ENCODE peak calls at places on chromosomes 2 and 18, in four cellular contexts. L, Q, W and N are unnamed samples.

GRCh38 chr2:10774394-10774793 is 38.2 kb downstream of the PDIA6 start:
- DNase-seq in L (no peak), Q (no peak), W (no peak), N (no peak)

GRCh38 chr2:135590594-135591290 is 59.5 kb downstream of the R3HDM1 start:
- DNase-seq in L (no peak), Q (no peak), W (no peak), N (no peak)

GRCh38 chr2:220434365-220434764 is 806.9 kb downstream of the SLC4A3 start:
- DNase-seq in L (no peak), Q (no peak), W (no peak), N (no peak)

GRCh38 chr18:37604032-37604431 is 38.4 kb upstream of the CELF4 start:
- DNase-seq in L (peak; percentile 21), Q (no peak), W (no peak), N (no peak)

GRCh38 chr2:231677632-231678104 is 30.7 kb upstream of the PTMA start:
- DNase-seq in L (peak; percentile 97), Q (no peak), W (peak; percentile 96), N (peak; percentile 85)

GRCh38 chr2:176056411-176056810 is 27.4 kb downstream of the EVX2 start:
- DNase-seq in L (no peak), Q (no peak), W (no peak), N (no peak)

GRCh38 chr2:229169751-229170150 is 101.3 kb downstream of the PID1 start:
- DNase-seq in L (no peak), Q (no peak), W (no peak), N (no peak)

GRCh38 chr18:42192251-42193248 is 237.5 kb downstream of the PIK3C3 start:
- DNase-seq in L (no peak), Q (no peak), W (no peak), N (no peak)

GRCh38 chr2:129483366-129483765 is 496.1 kb upstream of the RAB6C start:
- DNase-seq in L (peak; percentile 69), Q (no peak), W (no peak), N (no peak)

GRCh38 chr2:173136067-173136466 is 60.4 kb downstream of the MAP3K20 start:
- DNase-seq in L (no peak), Q (no peak), W (no peak), N (no peak)

GRCh38 chr2:196697825-196698224 is 58.3 kb downstream of the CCDC150 start:
- DNase-seq in L (no peak), Q (no peak), W (no peak), N (no peak)

GRCh38 chr2:31337860-31338259 is 76.7 kb downstream of the XDH start:
- DNase-seq in L (no peak), Q (no peak), W (no peak), N (no peak)

GRCh38 chr18:69365658-69366057 is 35.0 kb upstream of the DOK6 start:
- DNase-seq in L (no peak), Q (no peak), W (no peak), N (no peak)

GRCh38 chr2:33034784-33035183 is 88.0 kb downstream of the LTBP1 start:
- DNase-seq in L (no peak), Q (no peak), W (no peak), N (no peak)

GRCh38 chr2:212299333-212299732 is 239.3 kb downstream of the ERBB4 start:
- DNase-seq in L (no peak), Q (no peak), W (no peak), N (no peak)

GRCh38 chr2:200652158-200652557 is 66.3 kb downstream of the AOX1 start:
- DNase-seq in L (no peak), Q (no peak), W (no peak), N (no peak)

GRCh38 chr2:118430510-118431187 is 342.4 kb downstream of the INSIG2 start:
- DNase-seq in L (no peak), Q (no peak), W (no peak), N (no peak)

GRCh38 chr2:46082531-46083485 is 214.4 kb upstream of the EPAS1 start:
- DNase-seq in L (no peak), Q (no peak), W (peak; percentile 56), N (no peak)

GRCh38 chr18:54127759-54128378 is 96.6 kb downstream of the MBD2 start:
- DNase-seq in L (no peak), Q (no peak), W (no peak), N (no peak)

GRCh38 chr2:211745295-211746097 is 793.1 kb downstream of the ERBB4 start:
- DNase-seq in L (no peak), Q (no peak), W (peak; percentile 62), N (no peak)

GRCh38 chr2:218648473-218649100 is 10.8 kb downstream of the ZNF142 start:
- DNase-seq in L (no peak), Q (peak; percentile 38), W (peak; percentile 74), N (no peak)

GRCh38 chr2:225091336-225091735 is 49.1 kb upstream of the DOCK10 start:
- DNase-seq in L (no peak), Q (no peak), W (no peak), N (no peak)

GRCh38 chr18:55095579-55095978 is 136.3 kb upstream of the CCDC68 start:
- DNase-seq in L (no peak), Q (no peak), W (no peak), N (no peak)

GRCh38 chr18:45652703-45653490 is 37.6 kb downstream of the SLC14A2 start:
- DNase-seq in L (no peak), Q (no peak), W (no peak), N (no peak)

GRCh38 chr2:189024861-189025618 is 50.9 kb downstream of the COL3A1 start:
- DNase-seq in L (no peak), Q (no peak), W (no peak), N (no peak)

GRCh38 chr2:84694088-84694622 is 177.9 kb downstream of the DNAH6 start:
- DNase-seq in L (no peak), Q (no peak), W (no peak), N (no peak)

GRCh38 chr2:85704800-85705679 is 10.9 kb downstream of the GNLY start:
- DNase-seq in L (peak; percentile 74), Q (no peak), W (no peak), N (no peak)

GRCh38 chr2:1807167-1807566 is 62.9 kb upstream of the PXDN start:
- DNase-seq in L (no peak), Q (no peak), W (no peak), N (no peak)

GRCh38 chr2:10359731-10360329 is 57.1 kb downstream of the HPCAL1 start:
- DNase-seq in L (no peak), Q (no peak), W (no peak), N (no peak)

GRCh38 chr18:4016391-4017049 is 438.6 kb downstream of the DLGAP1 start:
- DNase-seq in L (no peak), Q (no peak), W (no peak), N (no peak)

GRCh38 chr2:892892-893291 is 57.8 kb upstream of the SNTG2 start:
- DNase-seq in L (no peak), Q (no peak), W (no peak), N (no peak)

GRCh38 chr2:25233916-25234610 is 65.7 kb upstream of the POMC start:
- DNase-seq in L (no peak), Q (no peak), W (no peak), N (no peak)

GRCh38 chr18:8176554-8176953 is 432.7 kb upstream of the RAB12 start:
- DNase-seq in L (no peak), Q (no peak), W (no peak), N (no peak)

GRCh38 chr2:8525582-8526402 is 156.1 kb upstream of the ID2 start:
- DNase-seq in L (peak; percentile 91), Q (peak; percentile 86), W (peak; percentile 90), N (no peak)
- TF ChIP-seq CTCF in L (no peak), Q (peak; percentile 42), W (peak; percentile 33), N (no peak)

GRCh38 chr2:145010635-145011034 is 490.7 kb upstream of the ZEB2 start:
- DNase-seq in L (no peak), Q (no peak), W (no peak), N (no peak)

GRCh38 chr2:145007673-145008263 is 487.8 kb upstream of the ZEB2 start:
- DNase-seq in L (no peak), Q (no peak), W (no peak), N (no peak)

GRCh38 chr2:145002624-145003023 is 482.7 kb upstream of the ZEB2 start:
- DNase-seq in L (no peak), Q (no peak), W (no peak), N (no peak)

GRCh38 chr2:145012214-145012670 is 492.3 kb upstream of the ZEB2 start:
- DNase-seq in L (no peak), Q (no peak), W (no peak), N (no peak)

DNA sequence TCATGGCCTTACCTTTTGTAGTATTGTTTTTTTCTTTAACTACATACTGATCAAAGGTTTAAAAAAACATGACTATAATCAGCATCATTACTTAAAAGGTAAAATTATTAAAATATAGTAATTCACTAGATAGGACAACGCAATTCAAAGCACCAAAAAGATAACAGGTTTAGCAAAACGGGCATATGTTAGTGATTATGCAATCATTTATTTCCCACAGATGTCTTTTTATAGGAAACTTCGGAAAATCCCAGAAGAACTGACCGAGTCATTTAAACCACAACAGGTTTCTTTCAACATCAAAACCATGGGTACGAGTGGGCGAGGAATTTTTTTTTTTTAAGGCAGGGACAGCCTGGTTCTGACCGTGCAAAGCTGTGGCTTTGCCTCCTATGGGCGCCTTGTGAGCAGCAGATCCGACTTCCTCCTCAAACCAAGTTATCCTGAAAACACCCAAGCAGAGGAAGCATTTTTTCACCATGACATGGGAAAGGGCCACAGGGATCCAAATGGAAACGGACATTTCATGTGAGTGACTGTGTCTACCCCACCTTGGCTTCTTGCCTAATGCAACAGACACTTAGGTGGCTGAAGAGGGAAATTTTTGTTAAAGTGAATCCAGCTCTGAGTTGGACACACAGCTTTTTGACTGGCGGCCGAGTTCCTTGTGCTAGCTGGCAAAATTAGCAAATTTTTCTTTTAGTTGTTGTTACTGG is 487.2 kb upstream of the ZEB2 start:
- DNase-seq in L (peak; percentile 82), Q (no peak), W (no peak), N (no peak)
- TF ChIP-seq CTCF in L (no peak), Q (no peak), W (no peak), N (no peak)

GRCh38 chr2:241065355-241065803 is 36.7 kb downstream of the MTERF4 start:
- DNase-seq in L (peak; percentile 80), Q (peak; percentile 75), W (no peak), N (no peak)

GRCh38 chr2:241066171-241066892 is 35.8 kb downstream of the MTERF4 start:
- DNase-seq in L (peak; percentile 76), Q (peak; percentile 53), W (no peak), N (no peak)

GRCh38 chr2:241067501-241068135 is 34.5 kb downstream of the MTERF4 start:
- DNase-seq in L (peak; percentile 70), Q (peak; percentile 67), W (no peak), N (no peak)

GRCh38 chr2:241068136-241068941 is 33.7 kb downstream of the MTERF4 start:
- DNase-seq in L (peak; percentile 77), Q (peak; percentile 46), W (no peak), N (no peak)

DNA sequence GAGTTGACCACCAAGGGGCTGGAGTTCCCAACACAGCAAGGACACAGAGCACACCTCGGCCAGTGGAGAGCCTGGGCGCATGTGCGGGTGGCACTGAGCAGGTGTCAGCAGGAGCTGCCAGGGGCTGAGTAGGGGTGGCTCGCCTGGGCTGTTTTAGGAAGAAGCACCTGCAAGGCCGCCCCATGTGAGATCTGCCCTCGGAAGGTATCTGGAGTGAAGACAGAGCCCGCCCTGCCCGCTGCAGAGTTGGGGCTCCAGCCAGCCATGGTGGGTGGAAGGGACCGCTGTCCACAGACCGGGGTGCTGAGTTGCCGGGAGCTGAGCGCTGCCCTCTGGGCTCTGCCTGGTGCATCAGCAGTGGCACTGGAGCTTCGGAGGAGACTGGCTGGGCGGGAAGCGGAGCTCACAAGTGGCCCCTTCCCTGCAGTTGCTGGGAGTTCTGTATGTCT is 35.2 kb downstream of the MTERF4 start:
- DNase-seq in L (peak; percentile 85), Q (peak; percentile 56), W (no peak), N (peak; percentile 49)
- TF ChIP-seq CTCF in L (no peak), Q (no peak), W (no peak), N (no peak)

GRCh38 chr2:65387017-65387416 is 45.4 kb downstream of the SPRED2 start:
- DNase-seq in L (no peak), Q (no peak), W (no peak), N (no peak)
- TF ChIP-seq CTCF in L (no peak), Q (no peak), W (no peak), N (no peak)